ENCODE peak calls at places on chromosomes 16 and 17, in four cellular contexts. N, Q, K and S are unnamed samples.

GRCh38 chr16:30183961-30184429 is 593 bp downstream of the CORO1A start:
- DNase-seq in N (peak; percentile 72), Q (no peak), K (peak; percentile 77), S (no peak)

GRCh38 chr17:60817187-60817586 is 139.5 kb downstream of the BCAS3 start:
- DNase-seq in N (no peak), Q (no peak), K (no peak), S (no peak)

GRCh38 chr17:58693751-58694150 is 1.3 kb downstream of the RAD51C start:
- DNase-seq in N (no peak), Q (no peak), K (no peak), S (no peak)

GRCh38 chr16:23302045-23302956 is at the start of gene SCNN1B:
- DNase-seq in N (peak; percentile 9), Q (no peak), K (no peak), S (no peak)

GRCh38 chr16:88983157-88983556 is 6.2 kb upstream of the CBFA2T3 start:
- DNase-seq in N (no peak), Q (no peak), K (no peak), S (no peak)

GRCh38 chr16:28166394-28167208 is 45.2 kb downstream of the XPO6 start:
- DNase-seq in N (no peak), Q (no peak), K (no peak), S (no peak)

GRCh38 chr17:65174974-65175373 is 37.8 kb downstream of the RGS9 start:
- DNase-seq in N (no peak), Q (no peak), K (no peak), S (no peak)

GRCh38 chr17:77619851-77620250 is 338.7 kb upstream of the TNRC6C start:
- DNase-seq in N (no peak), Q (no peak), K (no peak), S (no peak)

GRCh38 chr16:75340715-75341500 is 89.5 kb upstream of the BCAR1 start:
- DNase-seq in N (no peak), Q (no peak), K (no peak), S (no peak)

GRCh38 chr16:66983033-66983432 is 5.4 kb upstream of the CES4A start:
- DNase-seq in N (no peak), Q (no peak), K (no peak), S (no peak)

GRCh38 chr16:25210758-25211157 is 6.0 kb upstream of the AQP8 start:
- DNase-seq in N (peak; percentile 5), Q (no peak), K (no peak), S (no peak)

GRCh38 chr17:67671492-67671891 is 46.2 kb upstream of the NOL11 start:
- DNase-seq in N (no peak), Q (no peak), K (no peak), S (no peak)

GRCh38 chr17:49602783-49603182 is 27.1 kb downstream of the NXPH3 start:
- DNase-seq in N (no peak), Q (no peak), K (no peak), S (no peak)

GRCh38 chr17:33637534-33637933 is 344.4 kb upstream of the ASIC2 start:
- DNase-seq in N (no peak), Q (no peak), K (no peak), S (no peak)